ENCODE peak calls at places on chromosomes 4 and X, in six cellular contexts. One of them, this sample, is unnamed.

GRCh38 chr4:23135792-23136645 is 443.3 kb downstream of the GBA3 start:
- DNase-seq in left lung: no peak
- DNase-seq in naive thymus-derived CD4-positive, alpha-beta T cell: peak; percentile 7
- DNase-seq in hepatocyte: peak; percentile 71
- DNase-seq in coronary artery: no peak
- DNase-seq in tibial artery: no peak
- DNase-seq in this sample: peak; percentile 53

GRCh38 chr4:1294891-1295290 is 5.2 kb downstream of the MAEA start:
- DNase-seq in left lung: peak; percentile 75
- DNase-seq in naive thymus-derived CD4-positive, alpha-beta T cell: no peak
- DNase-seq in hepatocyte: no peak
- DNase-seq in coronary artery: no peak
- DNase-seq in tibial artery: no peak
- DNase-seq in this sample: no peak

GRCh38 chr4:93825551-93826216 is 2.9 kb upstream of the ATOH1 start:
- DNase-seq in left lung: no peak
- DNase-seq in naive thymus-derived CD4-positive, alpha-beta T cell: no peak
- DNase-seq in hepatocyte: no peak
- DNase-seq in coronary artery: no peak
- DNase-seq in tibial artery: no peak
- DNase-seq in this sample: no peak

GRCh38 chr4:120694973-120695372 is 227.6 kb downstream of the PRDM5 start:
- DNase-seq in left lung: no peak
- DNase-seq in naive thymus-derived CD4-positive, alpha-beta T cell: no peak
- DNase-seq in hepatocyte: peak; percentile 72
- DNase-seq in coronary artery: no peak
- DNase-seq in tibial artery: no peak
- DNase-seq in this sample: no peak

GRCh38 chrX:136275553-136275952 is 24.4 kb upstream of the MAP7D3 start:
- DNase-seq in left lung: no peak
- DNase-seq in naive thymus-derived CD4-positive, alpha-beta T cell: no peak
- DNase-seq in hepatocyte: peak; percentile 45
- DNase-seq in coronary artery: no peak
- DNase-seq in tibial artery: no peak
- DNase-seq in this sample: no peak

GRCh38 chr4:8612646-8613045 is 20.1 kb downstream of the CPZ start:
- DNase-seq in left lung: peak; percentile 50
- DNase-seq in naive thymus-derived CD4-positive, alpha-beta T cell: no peak
- DNase-seq in hepatocyte: no peak
- DNase-seq in coronary artery: no peak
- DNase-seq in tibial artery: no peak
- DNase-seq in this sample: no peak

GRCh38 chr4:12548678-12549077 is 935.5 kb downstream of the RAB28 start:
- DNase-seq in left lung: no peak
- DNase-seq in naive thymus-derived CD4-positive, alpha-beta T cell: no peak
- DNase-seq in hepatocyte: no peak
- DNase-seq in coronary artery: no peak
- DNase-seq in tibial artery: no peak
- DNase-seq in this sample: no peak

GRCh38 chr4:106062452-106062875 is 167.2 kb downstream of the NPNT start:
- DNase-seq in left lung: no peak
- DNase-seq in naive thymus-derived CD4-positive, alpha-beta T cell: no peak
- DNase-seq in hepatocyte: no peak
- DNase-seq in coronary artery: no peak
- DNase-seq in tibial artery: no peak
- DNase-seq in this sample: peak; percentile 42

GRCh38 chrX:1502853-1503252 is 34.1 kb downstream of the P2RY8 start:
- DNase-seq in left lung: no peak
- DNase-seq in naive thymus-derived CD4-positive, alpha-beta T cell: no peak
- DNase-seq in hepatocyte: no peak
- DNase-seq in coronary artery: no peak
- DNase-seq in tibial artery: no peak
- DNase-seq in this sample: no peak

GRCh38 chr4:36256398-36256828 is 12.1 kb upstream of the ARAP2 start:
- DNase-seq in left lung: no peak
- DNase-seq in naive thymus-derived CD4-positive, alpha-beta T cell: no peak
- DNase-seq in hepatocyte: no peak
- DNase-seq in coronary artery: no peak
- DNase-seq in tibial artery: no peak
- DNase-seq in this sample: no peak

GRCh38 chrX:120302434-120302833 is 8.8 kb downstream of the TMEM255A start:
- DNase-seq in left lung: no peak
- DNase-seq in naive thymus-derived CD4-positive, alpha-beta T cell: peak; percentile 18
- DNase-seq in hepatocyte: peak; percentile 23
- DNase-seq in coronary artery: no peak
- DNase-seq in tibial artery: no peak
- DNase-seq in this sample: peak; percentile 45

GRCh38 chrX:124256209-124256608 is 76.3 kb upstream of the TEX13D start:
- DNase-seq in left lung: no peak
- DNase-seq in naive thymus-derived CD4-positive, alpha-beta T cell: no peak
- DNase-seq in hepatocyte: peak; percentile 48
- DNase-seq in coronary artery: no peak
- DNase-seq in tibial artery: no peak
- DNase-seq in this sample: no peak

GRCh38 chrX:45743081-45743533 is 542.4 kb upstream of the DIPK2B start:
- DNase-seq in left lung: no peak
- DNase-seq in naive thymus-derived CD4-positive, alpha-beta T cell: no peak
- DNase-seq in hepatocyte: no peak
- DNase-seq in coronary artery: no peak
- DNase-seq in tibial artery: no peak
- DNase-seq in this sample: no peak

GRCh38 chr4:183878571-183878970 is 26.5 kb upstream of the STOX2 start:
- DNase-seq in left lung: no peak
- DNase-seq in naive thymus-derived CD4-positive, alpha-beta T cell: no peak
- DNase-seq in hepatocyte: no peak
- DNase-seq in coronary artery: no peak
- DNase-seq in tibial artery: no peak
- DNase-seq in this sample: no peak

GRCh38 chr4:113368056-113368455 is 318.6 kb downstream of the ANK2 start:
- DNase-seq in left lung: no peak
- DNase-seq in naive thymus-derived CD4-positive, alpha-beta T cell: no peak
- DNase-seq in hepatocyte: no peak
- DNase-seq in coronary artery: no peak
- DNase-seq in tibial artery: no peak
- DNase-seq in this sample: no peak

GRCh38 chrX:138711399-138712347 is at the start of gene FGF13:
- DNase-seq in left lung: peak; percentile 64
- DNase-seq in naive thymus-derived CD4-positive, alpha-beta T cell: no peak
- DNase-seq in hepatocyte: peak; percentile 55
- DNase-seq in coronary artery: peak; percentile 76
- DNase-seq in tibial artery: peak; percentile 72
- DNase-seq in this sample: no peak

GRCh38 chr4:26171953-26172352 is 148.9 kb upstream of the RBPJ start:
- DNase-seq in left lung: no peak
- DNase-seq in naive thymus-derived CD4-positive, alpha-beta T cell: no peak
- DNase-seq in hepatocyte: peak; percentile 62
- DNase-seq in coronary artery: no peak
- DNase-seq in tibial artery: no peak
- DNase-seq in this sample: no peak

GRCh38 chrX:17470136-17470535 is 95.1 kb downstream of the NHS start:
- DNase-seq in left lung: no peak
- DNase-seq in naive thymus-derived CD4-positive, alpha-beta T cell: no peak
- DNase-seq in hepatocyte: no peak
- DNase-seq in coronary artery: no peak
- DNase-seq in tibial artery: no peak
- DNase-seq in this sample: no peak

GRCh38 chrX:68631331-68631730 is 16.1 kb upstream of the STARD8 start:
- DNase-seq in left lung: no peak
- DNase-seq in naive thymus-derived CD4-positive, alpha-beta T cell: no peak
- DNase-seq in hepatocyte: no peak
- DNase-seq in coronary artery: no peak
- DNase-seq in tibial artery: no peak
- DNase-seq in this sample: no peak

GRCh38 chr4:109559625-109559982 is 442 bp upstream of the MCUB start:
- DNase-seq in left lung: peak; percentile 79
- DNase-seq in naive thymus-derived CD4-positive, alpha-beta T cell: no peak
- DNase-seq in hepatocyte: no peak
- DNase-seq in coronary artery: no peak
- DNase-seq in tibial artery: peak; percentile 68
- DNase-seq in this sample: no peak

GRCh38 chr4:111943796-111944203 is 201.5 kb upstream of the FAM241A start:
- DNase-seq in left lung: peak; percentile 39
- DNase-seq in naive thymus-derived CD4-positive, alpha-beta T cell: no peak
- DNase-seq in hepatocyte: peak; percentile 71
- DNase-seq in coronary artery: no peak
- DNase-seq in tibial artery: no peak
- DNase-seq in this sample: no peak

DNA sequence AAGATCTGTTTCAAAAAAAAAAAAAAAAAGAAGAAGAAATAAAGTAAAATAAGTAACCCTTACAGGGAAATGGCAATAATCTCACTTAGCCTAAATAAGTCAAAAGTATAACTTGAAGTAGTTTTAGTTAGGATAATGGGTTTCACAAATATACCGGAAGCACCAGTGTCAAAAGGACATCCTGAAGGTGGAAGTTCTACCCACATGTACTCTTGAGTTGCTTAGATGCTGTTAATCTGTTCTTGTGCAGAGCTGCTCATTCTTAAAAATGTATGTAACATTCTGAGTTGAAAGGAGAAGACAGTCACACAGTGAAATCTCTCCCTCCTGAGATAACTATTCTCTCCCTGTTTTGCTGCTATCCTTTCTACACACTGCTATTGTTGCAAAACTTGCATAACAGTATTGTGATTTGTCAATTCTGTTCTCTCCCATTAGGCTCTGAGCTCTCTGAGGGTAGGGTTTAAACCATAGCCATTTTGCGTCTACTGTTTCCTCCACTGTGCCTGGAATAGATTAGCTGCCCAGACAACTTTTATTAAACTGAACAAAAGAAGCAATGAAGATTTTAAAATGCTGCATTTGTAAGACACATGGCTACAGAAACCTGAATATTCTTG is 11.1 kb upstream of the CCNG2 start:
- DNase-seq in left lung: no peak
- DNase-seq in naive thymus-derived CD4-positive, alpha-beta T cell: no peak
- DNase-seq in hepatocyte: no peak
- DNase-seq in coronary artery: no peak
- DNase-seq in tibial artery: no peak
- DNase-seq in this sample: no peak
- H3K4me3 ChIP-seq in left lung: no peak overlapping the region
- H3K4me3 ChIP-seq in naive thymus-derived CD4-positive, alpha-beta T cell: no peak overlapping the region
- H3K4me3 ChIP-seq in hepatocyte: no peak overlapping the region
- H3K4me3 ChIP-seq in coronary artery: no peak overlapping the region
- H3K4me3 ChIP-seq in tibial artery: no peak overlapping the region
- H3K4me3 ChIP-seq in this sample: peak overlapping the region; percentile 54

GRCh38 chr4:5746829-5747745 is 36.1 kb downstream of the EVC start:
- DNase-seq in left lung: no peak
- DNase-seq in naive thymus-derived CD4-positive, alpha-beta T cell: no peak
- DNase-seq in hepatocyte: no peak
- DNase-seq in coronary artery: peak; percentile 70
- DNase-seq in tibial artery: peak; percentile 62
- DNase-seq in this sample: no peak

GRCh38 chr4:5750052-5750950 is 39.3 kb downstream of the EVC start:
- DNase-seq in left lung: no peak
- DNase-seq in naive thymus-derived CD4-positive, alpha-beta T cell: no peak
- DNase-seq in hepatocyte: no peak
- DNase-seq in coronary artery: no peak
- DNase-seq in tibial artery: peak; percentile 23
- DNase-seq in this sample: no peak

GRCh38 chr4:5746250-5746649 is 35.2 kb downstream of the EVC start:
- DNase-seq in left lung: no peak
- DNase-seq in naive thymus-derived CD4-positive, alpha-beta T cell: no peak
- DNase-seq in hepatocyte: no peak
- DNase-seq in coronary artery: peak; percentile 52
- DNase-seq in tibial artery: peak; percentile 44
- DNase-seq in this sample: no peak

GRCh38 chr4:5749568-5749967 is 38.6 kb downstream of the EVC start:
- DNase-seq in left lung: peak; percentile 51
- DNase-seq in naive thymus-derived CD4-positive, alpha-beta T cell: no peak
- DNase-seq in hepatocyte: no peak
- DNase-seq in coronary artery: peak; percentile 38
- DNase-seq in tibial artery: peak; percentile 4
- DNase-seq in this sample: no peak

DNA sequence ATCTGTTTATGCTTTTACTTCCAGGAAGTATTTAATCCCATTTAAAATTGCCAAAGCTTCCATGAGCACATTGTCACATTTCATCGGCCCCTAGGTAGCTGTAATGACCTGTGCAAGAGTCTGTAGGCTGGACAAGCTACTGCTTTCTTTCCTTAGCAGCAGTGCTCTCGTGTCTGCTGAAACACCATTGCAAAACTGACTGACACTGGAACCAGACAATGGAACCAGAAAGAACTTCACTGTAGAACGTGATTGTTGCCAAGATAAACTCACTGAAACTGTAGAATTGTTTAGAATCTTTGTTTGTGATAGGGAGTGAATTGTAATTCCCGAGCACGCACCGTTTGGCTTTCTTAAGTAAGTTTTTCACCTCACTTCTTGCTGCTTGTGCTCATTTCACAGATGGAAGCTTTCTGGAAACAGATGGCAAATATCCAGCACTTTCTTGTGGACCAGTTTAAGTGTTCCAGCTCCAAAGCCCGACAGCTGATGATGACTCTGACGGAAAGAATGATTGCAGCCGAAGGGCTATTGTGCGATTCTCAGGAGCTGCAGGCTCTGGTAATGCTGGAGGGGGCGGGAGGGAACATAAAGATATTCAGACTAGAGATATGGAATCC is 36.9 kb downstream of the EVC start:
- DNase-seq in left lung: no peak
- DNase-seq in naive thymus-derived CD4-positive, alpha-beta T cell: no peak
- DNase-seq in hepatocyte: peak; percentile 63
- DNase-seq in coronary artery: peak; percentile 85
- DNase-seq in tibial artery: peak; percentile 77
- DNase-seq in this sample: no peak
- H3K27ac ChIP-seq in left lung: no peak overlapping the region
- H3K27ac ChIP-seq in naive thymus-derived CD4-positive, alpha-beta T cell: no peak overlapping the region
- H3K27ac ChIP-seq in hepatocyte: peak overlapping the region; percentile 77
- H3K27ac ChIP-seq in coronary artery: peak overlapping the region; percentile 77
- H3K27ac ChIP-seq in tibial artery: peak overlapping the region; percentile 66
- H3K27ac ChIP-seq in this sample: no peak overlapping the region

GRCh38 chr4:125368684-125369083 is 53.9 kb downstream of the FAT4 start:
- DNase-seq in left lung: no peak
- DNase-seq in naive thymus-derived CD4-positive, alpha-beta T cell: no peak
- DNase-seq in hepatocyte: peak; percentile 23
- DNase-seq in coronary artery: no peak
- DNase-seq in tibial artery: no peak
- DNase-seq in this sample: peak; percentile 66

GRCh38 chr4:125368161-125368560 is 53.4 kb downstream of the FAT4 start:
- DNase-seq in left lung: no peak
- DNase-seq in naive thymus-derived CD4-positive, alpha-beta T cell: no peak
- DNase-seq in hepatocyte: peak; percentile 45
- DNase-seq in coronary artery: no peak
- DNase-seq in tibial artery: no peak
- DNase-seq in this sample: peak; percentile 70

GRCh38 chr4:125370478-125370877 is 55.7 kb downstream of the FAT4 start:
- DNase-seq in left lung: no peak
- DNase-seq in naive thymus-derived CD4-positive, alpha-beta T cell: no peak
- DNase-seq in hepatocyte: no peak
- DNase-seq in coronary artery: no peak
- DNase-seq in tibial artery: no peak
- DNase-seq in this sample: no peak

GRCh38 chr4:125365731-125366130 is 51.0 kb downstream of the FAT4 start:
- DNase-seq in left lung: peak; percentile 33
- DNase-seq in naive thymus-derived CD4-positive, alpha-beta T cell: no peak
- DNase-seq in hepatocyte: no peak
- DNase-seq in coronary artery: no peak
- DNase-seq in tibial artery: no peak
- DNase-seq in this sample: no peak

GRCh38 chr4:125369098-125369497 is 54.3 kb downstream of the FAT4 start:
- DNase-seq in left lung: no peak
- DNase-seq in naive thymus-derived CD4-positive, alpha-beta T cell: no peak
- DNase-seq in hepatocyte: no peak
- DNase-seq in coronary artery: no peak
- DNase-seq in tibial artery: no peak
- DNase-seq in this sample: no peak
- H3K4me3 ChIP-seq in left lung: peak overlapping the region; percentile 15
- H3K4me3 ChIP-seq in naive thymus-derived CD4-positive, alpha-beta T cell: no peak overlapping the region
- H3K4me3 ChIP-seq in hepatocyte: no peak overlapping the region
- H3K4me3 ChIP-seq in coronary artery: peak overlapping the region; percentile 57
- H3K4me3 ChIP-seq in tibial artery: peak overlapping the region; percentile 43
- H3K4me3 ChIP-seq in this sample: peak overlapping the region; percentile 60

GRCh38 chrX:54931107-54931506 is 10.5 kb downstream of the TRO start:
- DNase-seq in left lung: no peak
- DNase-seq in naive thymus-derived CD4-positive, alpha-beta T cell: no peak
- DNase-seq in hepatocyte: no peak
- DNase-seq in coronary artery: no peak
- DNase-seq in tibial artery: no peak
- DNase-seq in this sample: no peak
- H3K27ac ChIP-seq in left lung: no peak overlapping the region
- H3K27ac ChIP-seq in naive thymus-derived CD4-positive, alpha-beta T cell: no peak overlapping the region
- H3K27ac ChIP-seq in hepatocyte: no peak overlapping the region
- H3K27ac ChIP-seq in coronary artery: no peak overlapping the region
- H3K27ac ChIP-seq in tibial artery: no peak overlapping the region
- H3K27ac ChIP-seq in this sample: no peak overlapping the region